ENCODE peak calls at places on chromosome 2, in five cellular contexts. W, E, A, S and U are unnamed samples.

GRCh38 chr2:71101656-71102055 is 28.4 kb downstream of the MCEE start:
- DNase-seq in W (no peak), E (no peak), A (no peak), S (no peak), U (no peak)

GRCh38 chr2:127220102-127220806 is at the start of gene CYP27C1:
- DNase-seq in E (peak), S (no peak), A (no peak), W (no peak), U (no peak)

GRCh38 chr2:19540739-19541503 is 182.5 kb upstream of the OSR1 start:
- DNase-seq in A (no peak), S (peak), W (peak), E (no peak), U (no peak)

GRCh38 chr2:85649201-85650190 is 18.5 kb downstream of the SFTPB start:
- DNase-seq in E (no peak), S (no peak), W (no peak), A (no peak), U (no peak)

GRCh38 chr2:188810591-188810990 is 163.6 kb upstream of the COL3A1 start:
- DNase-seq in A (no peak), E (no peak), S (no peak), W (no peak), U (no peak)

GRCh38 chr2:9170458-9171130 is 36.0 kb upstream of the ASAP2 start:
- DNase-seq in E (no peak), S (no peak), A (no peak), W (peak), U (no peak)

GRCh38 chr2:197286805-197287595 is 23.6 kb downstream of the ANKRD44 start:
- DNase-seq in A (peak), W (peak), S (no peak), E (no peak), U (no peak)

GRCh38 chr2:38751847-38752410 is 768 bp upstream of the SRSF7 start:
- DNase-seq in S (no peak), E (peak), A (no peak), W (no peak), U (no peak)

GRCh38 chr2:66929632-66930385 is 467.3 kb upstream of the ETAA1 start:
- DNase-seq in S (no peak), E (no peak), W (peak), A (no peak), U (peak)

GRCh38 chr2:134189009-134189717 is 64.7 kb upstream of the MGAT5 start:
- DNase-seq in A (no peak), E (no peak), W (peak), S (peak), U (no peak)

GRCh38 chr2:44245068-44245861 is 30.0 kb upstream of the SLC3A1 start:
- DNase-seq in A (no peak), S (no peak), E (no peak), W (peak), U (no peak)

GRCh38 chr2:209933499-209934458 is 68.7 kb upstream of the RPE start:
- DNase-seq in W (no peak), A (no peak), S (no peak), E (no peak), U (no peak)

GRCh38 chr2:173355866-173356508 is 1.3 kb downstream of the CDCA7 start:
- DNase-seq in S (no peak), A (no peak), E (no peak), W (peak), U (no peak)

GRCh38 chr2:151927501-151928221 is 99.4 kb upstream of the ARL5A start:
- DNase-seq in E (no peak), A (no peak), W (no peak), S (no peak), U (no peak)

GRCh38 chr2:162072976-162073775 is 839 bp downstream of the DPP4 start:
- DNase-seq in E (peak), A (peak), W (peak), S (no peak), U (peak)

GRCh38 chr2:260507-261161 is 3.2 kb downstream of the SH3YL1 start:
- DNase-seq in E (no peak), A (no peak), W (no peak), S (no peak), U (no peak)

GRCh38 chr2:149360106-149360505 is 29.7 kb downstream of the LYPD6 start:
- DNase-seq in S (no peak), A (no peak), E (peak), W (no peak), U (no peak)

GRCh38 chr2:104746299-104746698 is 107.6 kb upstream of the POU3F3 start:
- DNase-seq in A (no peak), S (no peak), E (peak), W (no peak), U (no peak)

GRCh38 chr2:181581534-181581933 is 75.4 kb downstream of the CERKL start:
- DNase-seq in W (no peak), A (no peak), S (no peak), E (peak), U (no peak)

GRCh38 chr2:213022987-213023386 is 128.4 kb downstream of the IKZF2 start:
- DNase-seq in W (no peak), A (no peak), E (peak), S (no peak), U (no peak)

GRCh38 chr2:45180784-45181183 is 171.5 kb upstream of the SIX2 start:
- DNase-seq in W (no peak), E (no peak), S (no peak), A (no peak), U (no peak)

GRCh38 chr2:111050701-111051376 is 69.9 kb upstream of the BCL2L11 start:
- DNase-seq in A (no peak), W (peak), E (no peak), S (no peak), U (no peak)

GRCh38 chr2:51657849-51658248 is 625.9 kb upstream of the NRXN1 start:
- DNase-seq in E (no peak), A (no peak), W (no peak), S (no peak), U (no peak)

GRCh38 chr2:20164734-20165242 is 60.1 kb downstream of the SDC1 start:
- DNase-seq in A (no peak), W (no peak), E (no peak), S (no peak), U (peak)

GRCh38 chr2:96116424-96116878 is at the start of gene ADRA2B:
- DNase-seq in S (peak), A (peak), W (peak), E (peak), U (peak)

GRCh38 chr2:177869912-177870311 is 202.7 kb downstream of the PDE11A start:
- DNase-seq in A (no peak), S (no peak), E (no peak), W (no peak), U (no peak)

GRCh38 chr2:191303349-191304005 is 58.3 kb downstream of the MYO1B start:
- DNase-seq in A (no peak), E (no peak), W (no peak), S (no peak), U (no peak)

GRCh38 chr2:117835990-117836760 is 21.7 kb downstream of the DDX18 start:
- DNase-seq in S (no peak), W (peak), A (no peak), E (peak), U (peak)

GRCh38 chr2:24432121-24432520 is 58.9 kb upstream of the NCOA1 start:
- DNase-seq in W (no peak), S (no peak), A (no peak), E (no peak), U (no peak)

GRCh38 chr2:121125350-121125749 is 159.7 kb downstream of the TFCP2L1 start:
- DNase-seq in W (no peak), S (no peak), E (no peak), A (no peak), U (no peak)

GRCh38 chr2:79159653-79160052 is at the start of gene REG3A:
- DNase-seq in W (no peak), E (no peak), S (no peak), A (no peak), U (no peak)

GRCh38 chr2:75454221-75454620 is 106.5 kb downstream of the EVA1A start:
- DNase-seq in A (no peak), W (no peak), E (no peak), S (no peak), U (no peak)

GRCh38 chr2:27198627-27199026 is 13.2 kb upstream of the ATRAID start:
- DNase-seq in W (no peak), A (no peak), S (no peak), E (no peak), U (no peak)

GRCh38 chr2:32135409-32135808 is 30.3 kb upstream of the SLC30A6 start:
- DNase-seq in W (peak), S (peak), E (no peak), A (no peak), U (peak)

GRCh38 chr2:130393318-130393910 is 37.6 kb downstream of the PTPN18 start:
- DNase-seq in W (no peak), S (no peak), A (no peak), E (no peak), U (no peak)

GRCh38 chr2:30293303-30293912 is 62.1 kb downstream of the LBH start:
- DNase-seq in W (no peak), E (no peak), A (no peak), S (peak), U (no peak)

GRCh38 chr2:200158586-200159365 is 147.7 kb upstream of the SPATS2L start:
- DNase-seq in A (no peak), S (no peak), E (no peak), W (no peak), U (no peak)

GRCh38 chr2:126715111-126715510 is 59.2 kb downstream of the GYPC start:
- DNase-seq in A (no peak), S (no peak), W (no peak), E (no peak), U (no peak)

GRCh38 chr2:157809212-157809611 is 66.9 kb downstream of the ACVR1 start:
- DNase-seq in W (no peak), S (no peak), E (no peak), A (no peak), U (no peak)

DNA sequence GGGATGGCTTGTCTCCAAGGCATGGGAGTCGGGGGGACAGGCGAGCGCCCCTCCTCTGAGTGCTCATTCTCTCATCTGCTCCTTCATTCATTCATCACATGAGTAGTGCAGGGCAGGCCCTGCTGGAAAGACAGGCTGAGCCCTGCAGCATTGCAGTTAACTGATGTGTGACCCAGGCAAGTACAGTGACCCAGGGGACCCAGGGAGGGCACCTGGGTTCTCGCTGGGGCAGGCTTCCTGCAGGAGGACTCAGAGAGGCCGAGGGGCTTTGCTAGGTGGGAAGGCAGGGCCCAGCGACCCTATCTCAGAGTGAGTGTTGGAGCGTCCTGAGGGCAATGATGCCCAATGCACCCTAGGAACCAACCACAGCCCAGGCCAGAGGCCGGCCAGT is 30.6 kb downstream of the HJURP start:
- DNase-seq in E (no peak), W (no peak), S (no peak), A (no peak), U (no peak)
- TF ChIP-seq CTCF in E (no peak), W (no peak), S (no peak), A (no peak), U (no peak)

DNA sequence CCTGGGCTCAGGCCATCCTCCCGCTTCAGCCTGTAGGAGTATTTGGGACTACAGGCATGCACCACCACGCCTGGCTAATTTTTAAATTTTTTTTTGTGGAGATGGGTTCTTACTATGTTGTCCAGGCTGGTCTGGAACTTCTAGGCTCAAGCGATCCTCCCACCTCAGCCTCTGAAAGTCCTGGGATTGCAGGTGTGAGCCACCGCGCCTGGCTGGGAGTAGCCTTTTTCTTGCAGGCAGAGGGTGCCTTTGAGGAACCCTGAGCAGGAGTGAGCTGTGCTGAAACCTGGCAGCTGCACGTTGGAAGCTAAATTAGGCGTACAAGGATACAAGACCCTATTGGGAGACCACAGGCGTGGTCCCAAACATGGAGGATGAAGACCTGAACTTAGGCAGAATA is 8.0 kb downstream of the CTDSP1 start:
- DNase-seq in A (no peak), S (no peak), E (peak), W (no peak), U (no peak)
- H3K27ac ChIP-seq in A (no peak), S (no peak), E (no peak), W (peak), U (peak)

GRCh38 chr2:5694016-5694690 is 2.0 kb downstream of the SOX11 start:
- DNase-seq in S (no peak), W (no peak), A (no peak), E (peak), U (no peak)

GRCh38 chr2:5697554-5697953 is 5.4 kb downstream of the SOX11 start:
- DNase-seq in W (no peak), S (no peak), E (peak), A (no peak), U (no peak)

GRCh38 chr2:5696351-5696740 is 4.2 kb downstream of the SOX11 start:
- DNase-seq in A (no peak), E (peak), W (no peak), S (no peak), U (no peak)

GRCh38 chr2:5696741-5697521 is 4.7 kb downstream of the SOX11 start:
- DNase-seq in W (no peak), E (peak), S (no peak), A (no peak), U (no peak)

GRCh38 chr2:5695641-5696350 is 3.6 kb downstream of the SOX11 start:
- DNase-seq in A (no peak), S (no peak), E (peak), W (no peak), U (no peak)
- TF ChIP-seq CTCF in A (no peak), S (no peak), E (no peak), W (no peak), U (no peak)

DNA sequence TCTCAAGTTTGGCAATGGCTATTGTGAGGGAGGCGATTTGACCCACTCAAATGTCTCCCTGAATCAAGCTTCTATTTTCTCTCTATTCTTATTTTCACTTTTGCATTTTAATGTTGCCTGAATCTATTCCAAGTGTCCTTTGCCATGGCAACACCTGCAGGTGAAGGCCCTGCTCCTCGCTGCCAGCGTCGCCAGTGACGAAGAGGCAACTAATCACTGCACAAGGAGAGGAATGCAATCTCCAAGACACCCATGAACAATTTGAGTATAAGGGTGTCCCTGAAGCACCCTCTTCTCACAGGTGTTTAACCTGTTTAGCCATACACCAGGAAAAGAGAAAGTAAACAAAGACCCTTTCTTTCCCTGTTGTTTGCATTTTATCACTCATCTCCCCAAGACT is 165.6 kb upstream of the VRK2 start:
- DNase-seq in A (no peak), W (no peak), S (no peak), E (no peak), U (no peak)
- H3K27ac ChIP-seq in A (no peak), W (no peak), S (no peak), E (no peak), U (no peak)

GRCh38 chr2:100245681-100246080 is 76.6 kb downstream of the LONRF2 start:
- DNase-seq in E (no peak), A (no peak), W (no peak), S (no peak), U (no peak)

GRCh38 chr2:100247256-100248043 is 74.9 kb downstream of the LONRF2 start:
- DNase-seq in A (no peak), W (no peak), E (no peak), S (no peak), U (no peak)

GRCh38 chr2:100244881-100245605 is 77.3 kb downstream of the LONRF2 start:
- DNase-seq in S (no peak), A (no peak), E (no peak), W (no peak), U (no peak)

GRCh38 chr2:100248044-100248330 is 74.3 kb downstream of the LONRF2 start:
- DNase-seq in S (no peak), A (no peak), E (no peak), W (no peak), U (no peak)

GRCh38 chr2:100246163-100247145 is 75.8 kb downstream of the LONRF2 start:
- DNase-seq in A (no peak), W (no peak), S (peak), E (peak), U (no peak)
- TF ChIP-seq CTCF in A (peak), W (no peak), S (peak), E (peak), U (peak)

GRCh38 chr2:76932550-76932949 is 589.6 kb downstream of the LRRTM4 start:
- DNase-seq in W (no peak), S (no peak), A (no peak), E (no peak), U (no peak)

GRCh38 chr2:76930076-76930734 is 592.0 kb downstream of the LRRTM4 start:
- DNase-seq in A (no peak), W (no peak), S (no peak), E (no peak), U (no peak)
- H3K27ac ChIP-seq in A (no peak), W (no peak), S (no peak), E (no peak), U (no peak)